ENCODE peak calls at places on chromosomes 4 and X, in eight cellular contexts. E, F, S, T, G, I, J and U are unnamed samples.
A peak's percentile ranks its signal among the peaks of the same experiment; 100 is the strongest.

GRCh38 chr4:175827510-175827909 is 15.4 kb upstream of the GPM6A start:
- DNase-seq in E (no peak), F (no peak), S (no peak), T (no peak), G (no peak), I (no peak), J (no peak), U (no peak)

GRCh38 chrX:31555506-31555905 is 483.7 kb upstream of the FTHL17 start:
- DNase-seq in E (no peak), F (no peak), S (peak; percentile 13), T (no peak), G (no peak), I (no peak), J (no peak), U (no peak)

GRCh38 chr4:98522603-98523395 is 135.6 kb downstream of the TSPAN5 start:
- DNase-seq in E (no peak), F (no peak), S (no peak), T (peak; percentile 83), G (peak; percentile 83), I (no peak), J (peak; percentile 95), U (no peak)

GRCh38 chr4:150577786-150578185 is 4.2 kb upstream of the MAB21L2 start:
- DNase-seq in E (no peak), F (no peak), S (no peak), T (no peak), G (no peak), I (no peak), J (no peak), U (no peak)

GRCh38 chr4:31518796-31519250 is 798.7 kb downstream of the PCDH7 start:
- DNase-seq in E (no peak), F (no peak), S (no peak), T (peak; percentile 21), G (no peak), I (no peak), J (peak; percentile 77), U (peak; percentile 19)

GRCh38 chr4:68416591-68416990 is 30.7 kb upstream of the TMPRSS11E start:
- DNase-seq in E (no peak), F (no peak), S (no peak), T (no peak), G (no peak), I (no peak), J (no peak), U (no peak)

GRCh38 chr4:69308634-69309033 is 28.4 kb downstream of the UGT2B28 start:
- DNase-seq in E (no peak), F (no peak), S (no peak), T (no peak), G (no peak), I (no peak), J (no peak), U (no peak)

GRCh38 chrX:154698630-154699248 is 45.4 kb upstream of the CTAG2 start:
- DNase-seq in E (no peak), F (no peak), S (peak; percentile 13), T (no peak), G (no peak), I (no peak), J (no peak), U (no peak)

GRCh38 chrX:74537011-74537390 is 77.4 kb downstream of the RLIM start:
- DNase-seq in E (peak; percentile 5), F (peak; percentile 5), S (peak; percentile 34), T (peak; percentile 60), G (no peak), I (no peak), J (peak; percentile 40), U (no peak)

GRCh38 chr4:156336516-156336915 is 382.9 kb upstream of the CTSO start:
- DNase-seq in E (no peak), F (no peak), S (no peak), T (no peak), G (no peak), I (no peak), J (no peak), U (no peak)

GRCh38 chr4:3499710-3500109 is 32.5 kb downstream of the LRPAP1 start:
- DNase-seq in E (no peak), F (no peak), S (no peak), T (no peak), G (no peak), I (no peak), J (no peak), U (no peak)

GRCh38 chr4:23232987-23233386 is 540.2 kb downstream of the GBA3 start:
- DNase-seq in E (no peak), F (no peak), S (no peak), T (peak; percentile 26), G (no peak), I (no peak), J (no peak), U (no peak)
- TF ChIP-seq CTCF in E (no peak), F (no peak), S (no peak), T (no peak), G (no peak), I (no peak), J (no peak), U (no peak)

GRCh38 chr4:55184600-55185523 is 59.5 kb upstream of the KDR start:
- DNase-seq in E (peak; percentile 8), F (no peak), S (no peak), T (peak; percentile 72), G (peak; percentile 16), I (peak; percentile 27), J (peak; percentile 67), U (no peak)
- TF ChIP-seq CTCF in E (no peak), F (peak; percentile 26), S (no peak), T (peak; percentile 17), G (no peak), I (peak; percentile 17), J (peak; percentile 40), U (no peak)

DNA sequence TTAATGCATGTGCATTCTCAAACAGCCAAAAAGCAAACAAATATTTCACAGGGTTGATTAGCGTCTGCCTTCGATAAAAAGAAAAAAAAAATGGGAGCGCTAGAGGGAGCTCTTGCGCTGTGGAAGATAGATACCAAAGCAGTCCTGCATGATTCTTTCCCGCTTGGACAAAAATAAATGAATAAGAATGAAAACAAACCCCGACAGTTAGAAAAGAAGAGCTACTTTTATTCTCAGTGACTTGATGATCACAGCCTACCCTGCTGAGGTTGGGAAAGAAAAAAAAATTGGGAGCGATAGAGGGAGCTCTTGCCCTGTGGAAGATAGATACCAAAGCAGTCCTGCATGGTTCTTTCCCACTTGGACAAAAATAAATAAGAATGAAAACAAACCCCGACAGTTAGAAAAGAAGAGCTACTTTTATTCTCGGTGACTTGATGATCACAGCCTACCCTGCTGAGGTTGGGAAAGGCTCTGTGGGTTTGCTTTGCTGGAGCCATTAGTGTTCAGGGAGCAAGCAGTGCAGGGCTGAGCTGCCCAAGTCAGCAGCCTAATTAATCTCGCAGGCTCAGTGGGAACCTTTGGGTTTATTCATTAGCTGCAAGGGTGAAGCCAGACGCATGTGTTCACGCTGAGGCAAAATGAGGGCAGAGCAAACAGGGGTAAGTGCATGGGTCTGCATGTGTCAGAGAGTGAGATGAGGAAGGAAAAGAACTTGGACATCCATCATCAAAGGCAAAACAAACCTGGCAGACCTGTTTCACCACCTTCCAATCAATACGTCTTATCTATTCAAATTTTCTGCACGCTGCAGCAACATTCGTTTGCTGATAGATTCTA is 249.3 kb upstream of the PRKX start:
- DNase-seq in E (peak; percentile 7), F (peak; percentile 6), S (no peak), T (peak; percentile 11), G (no peak), I (no peak), J (peak; percentile 45), U (no peak)
- TF ChIP-seq CTCF in E (peak; percentile 18), F (peak; percentile 46), S (no peak), T (peak; percentile 43), G (peak; percentile 3), I (no peak), J (peak; percentile 64), U (peak; percentile 57)

DNA sequence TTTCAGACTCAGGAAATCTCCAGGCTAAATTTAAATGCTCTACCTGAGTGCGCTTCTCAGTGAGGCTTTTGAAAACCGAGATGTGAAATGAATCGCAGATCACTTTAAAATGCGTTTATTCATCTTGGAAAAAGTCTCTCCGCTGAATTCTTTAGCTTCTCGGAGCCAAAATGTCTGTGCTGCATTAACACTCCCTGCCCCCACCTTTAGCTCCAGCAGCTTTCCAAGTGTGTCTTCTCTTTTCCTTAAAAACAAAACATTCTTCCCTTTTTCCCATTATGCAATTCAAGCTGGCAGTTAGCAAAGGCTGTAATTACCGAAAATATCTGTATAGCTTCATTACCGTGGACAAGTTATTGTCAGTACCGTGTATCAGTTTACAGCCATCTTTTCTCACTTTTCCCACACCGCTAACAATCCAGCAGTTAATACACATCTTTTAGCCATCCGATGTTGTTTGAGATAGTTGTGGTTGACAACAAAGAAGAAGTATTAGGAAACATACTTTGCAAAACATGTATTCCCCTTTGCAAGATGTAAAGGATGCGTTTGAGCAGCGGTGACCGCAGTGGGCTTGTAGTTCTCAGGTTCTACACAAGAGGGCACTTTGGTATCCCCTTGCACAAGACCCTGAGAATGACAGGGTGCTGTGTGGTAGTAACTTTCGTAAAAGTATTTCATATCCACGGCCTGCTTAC is 136.1 kb upstream of the STX18 start:
- DNase-seq in E (peak; percentile 36), F (peak; percentile 61), S (peak; percentile 5), T (peak; percentile 72), G (no peak), I (no peak), J (peak; percentile 63), U (peak; percentile 80)
- TF ChIP-seq CTCF in E (peak; percentile 17), F (peak; percentile 76), S (peak; percentile 5), T (peak; percentile 76), G (peak; percentile 70), I (no peak), J (peak; percentile 79), U (peak; percentile 93)

GRCh38 chrX:97685753-97686152 is 802.0 kb downstream of the RPA4 start:
- DNase-seq in E (no peak), F (peak; percentile 3), S (no peak), T (peak; percentile 49), G (no peak), I (peak; percentile 8), J (peak; percentile 31), U (no peak)
- TF ChIP-seq CTCF in E (peak; percentile 23), F (peak; percentile 29), S (no peak), T (peak; percentile 63), G (peak; percentile 48), I (peak; percentile 51), J (peak; percentile 62), U (peak; percentile 74)

GRCh38 chr4:16413794-16414555 is 187.7 kb upstream of the TAPT1 start:
- DNase-seq in E (no peak), F (no peak), S (no peak), T (no peak), G (no peak), I (no peak), J (no peak), U (no peak)
- TF ChIP-seq CTCF in E (no peak), F (no peak), S (no peak), T (no peak), G (no peak), I (no peak), J (no peak), U (no peak)

DNA sequence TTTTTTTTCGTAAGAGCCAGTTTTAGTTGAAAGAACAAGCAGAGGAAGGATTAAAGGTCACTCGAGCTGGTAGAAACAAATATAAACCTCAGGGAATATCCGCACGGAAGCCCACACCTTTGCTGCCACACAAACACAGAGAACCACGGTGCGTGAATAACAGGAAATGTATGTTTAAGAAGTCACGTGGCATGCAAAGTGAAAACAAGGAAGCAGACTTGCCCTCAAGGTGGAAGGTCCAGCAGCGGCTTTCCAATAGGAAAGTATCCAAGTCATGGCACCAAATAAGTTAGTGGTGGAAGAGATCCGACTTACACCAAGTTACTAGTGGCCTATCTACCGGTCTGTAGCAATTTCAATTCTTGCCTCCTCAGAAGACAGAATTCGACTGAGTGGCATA is 215.5 kb downstream of the HHIP start:
- DNase-seq in E (no peak), F (no peak), S (no peak), T (no peak), G (no peak), I (no peak), J (no peak), U (no peak)
- TF ChIP-seq CTCF in E (no peak), F (no peak), S (no peak), T (no peak), G (no peak), I (no peak), J (no peak), U (no peak)